ENCODE peak calls at places on chromosomes 4 and X, in six cellular contexts. One of them, this sample, is unnamed.

GRCh38 chrX:23334871-23335599 is 386 bp downstream of the PTCHD1 start:
- DNase-seq in T-cell: no peak
- DNase-seq in activated T-cell treated with anti-CD3 and anti-CD28 coated beads, Interleukin-2, amount 50 U/mL, for 72 hours: no peak
- DNase-seq in HT-29: no peak
- DNase-seq in T-helper 22 cell: no peak
- DNase-seq in NCI-H774: no peak
- DNase-seq in this sample: no peak

GRCh38 chr4:85039526-85039925 is 73.0 kb upstream of the WDFY3 start:
- DNase-seq in HT-29: peak; percentile 48
- DNase-seq in T-cell: no peak
- DNase-seq in NCI-H774: no peak
- DNase-seq in T-helper 22 cell: no peak
- DNase-seq in activated T-cell treated with anti-CD3 and anti-CD28 coated beads, Interleukin-2, amount 50 U/mL, for 72 hours: no peak
- DNase-seq in this sample: peak; percentile 11

GRCh38 chr4:53461244-53461643 is 83.8 kb downstream of the FIP1L1 start:
- DNase-seq in T-helper 22 cell: no peak
- DNase-seq in HT-29: no peak
- DNase-seq in activated T-cell treated with anti-CD3 and anti-CD28 coated beads, Interleukin-2, amount 50 U/mL, for 72 hours: no peak
- DNase-seq in NCI-H774: no peak
- DNase-seq in T-cell: no peak
- DNase-seq in this sample: no peak

GRCh38 chr4:168932138-168932537 is 77.9 kb downstream of the CBR4 start:
- DNase-seq in NCI-H774: no peak
- DNase-seq in activated T-cell treated with anti-CD3 and anti-CD28 coated beads, Interleukin-2, amount 50 U/mL, for 72 hours: no peak
- DNase-seq in HT-29: no peak
- DNase-seq in T-cell: no peak
- DNase-seq in T-helper 22 cell: no peak
- DNase-seq in this sample: no peak

GRCh38 chr4:129515356-129515755 is 419.4 kb downstream of the C4orf33 start:
- DNase-seq in NCI-H774: no peak
- DNase-seq in T-helper 22 cell: no peak
- DNase-seq in activated T-cell treated with anti-CD3 and anti-CD28 coated beads, Interleukin-2, amount 50 U/mL, for 72 hours: no peak
- DNase-seq in T-cell: no peak
- DNase-seq in HT-29: no peak
- DNase-seq in this sample: no peak

GRCh38 chr4:3712936-3713335 is 53.2 kb upstream of the ADRA2C start:
- DNase-seq in T-cell: no peak
- DNase-seq in T-helper 22 cell: no peak
- DNase-seq in activated T-cell treated with anti-CD3 and anti-CD28 coated beads, Interleukin-2, amount 50 U/mL, for 72 hours: no peak
- DNase-seq in NCI-H774: no peak
- DNase-seq in HT-29: no peak
- DNase-seq in this sample: no peak

GRCh38 chr4:142142403-142142802 is 506.0 kb downstream of the IL15 start:
- DNase-seq in NCI-H774: no peak
- DNase-seq in activated T-cell treated with anti-CD3 and anti-CD28 coated beads, Interleukin-2, amount 50 U/mL, for 72 hours: no peak
- DNase-seq in T-helper 22 cell: no peak
- DNase-seq in T-cell: no peak
- DNase-seq in HT-29: no peak
- DNase-seq in this sample: no peak

GRCh38 chr4:148787831-148788477 is 345.7 kb upstream of the NR3C2 start:
- DNase-seq in NCI-H774: no peak
- DNase-seq in HT-29: peak; percentile 27
- DNase-seq in activated T-cell treated with anti-CD3 and anti-CD28 coated beads, Interleukin-2, amount 50 U/mL, for 72 hours: no peak
- DNase-seq in T-cell: no peak
- DNase-seq in T-helper 22 cell: no peak
- DNase-seq in this sample: peak; percentile 79

GRCh38 chrX:107574711-107575110 is 53.6 kb upstream of the PRPS1 start:
- DNase-seq in NCI-H774: no peak
- DNase-seq in HT-29: no peak
- DNase-seq in T-cell: no peak
- DNase-seq in T-helper 22 cell: no peak
- DNase-seq in activated T-cell treated with anti-CD3 and anti-CD28 coated beads, Interleukin-2, amount 50 U/mL, for 72 hours: no peak
- DNase-seq in this sample: peak; percentile 15

GRCh38 chrX:53186363-53186762 is 38.6 kb downstream of the KDM5C start:
- DNase-seq in T-helper 22 cell: no peak
- DNase-seq in T-cell: no peak
- DNase-seq in HT-29: no peak
- DNase-seq in NCI-H774: no peak
- DNase-seq in activated T-cell treated with anti-CD3 and anti-CD28 coated beads, Interleukin-2, amount 50 U/mL, for 72 hours: peak; percentile 58
- DNase-seq in this sample: no peak

GRCh38 chr4:78938474-78938867 is 767 bp downstream of the PAQR3 start:
- DNase-seq in HT-29: no peak
- DNase-seq in T-cell: no peak
- DNase-seq in NCI-H774: no peak
- DNase-seq in T-helper 22 cell: no peak
- DNase-seq in activated T-cell treated with anti-CD3 and anti-CD28 coated beads, Interleukin-2, amount 50 U/mL, for 72 hours: no peak
- DNase-seq in this sample: no peak

GRCh38 chr4:183158062-183158461 is 59.0 kb downstream of the WWC2 start:
- DNase-seq in HT-29: no peak
- DNase-seq in T-cell: no peak
- DNase-seq in activated T-cell treated with anti-CD3 and anti-CD28 coated beads, Interleukin-2, amount 50 U/mL, for 72 hours: no peak
- DNase-seq in NCI-H774: no peak
- DNase-seq in T-helper 22 cell: no peak
- DNase-seq in this sample: peak; percentile 29

GRCh38 chr4:145177906-145178538 is 2.4 kb downstream of the OTUD4 start:
- DNase-seq in HT-29: peak; percentile 49
- DNase-seq in T-cell: no peak
- DNase-seq in NCI-H774: no peak
- DNase-seq in T-helper 22 cell: no peak
- DNase-seq in activated T-cell treated with anti-CD3 and anti-CD28 coated beads, Interleukin-2, amount 50 U/mL, for 72 hours: no peak
- DNase-seq in this sample: no peak

This sample was measured in H4.